ENCODE peak calls at places on chromosomes 11 and 22, in seven cellular contexts. M, D, R, J, B, F and O are unnamed samples.

GRCh38 chr22:29129644-29130201 is 56.9 kb downstream of the KREMEN1 start:
- DNase-seq in D (peak; percentile 44), J (no peak), R (no peak), B (no peak), F (no peak), M (no peak), O (no peak)

GRCh38 chr11:2576536-2576935 is 123.3 kb downstream of the KCNQ1OT1 start:
- DNase-seq in B (no peak), D (no peak), J (no peak), F (no peak), M (no peak), R (no peak), O (no peak)

GRCh38 chr11:82902086-82902485 is 550 bp downstream of the DDIAS start:
- DNase-seq in B (no peak), R (no peak), J (no peak), F (no peak), M (no peak), D (no peak), O (no peak)

GRCh38 chr11:29676993-29677392 is 339.8 kb downstream of the KCNA4 start:
- DNase-seq in J (no peak), M (no peak), R (no peak), F (no peak), B (no peak), D (no peak), O (no peak)

GRCh38 chr11:59659981-59660380 is 8.9 kb downstream of the PATL1 start:
- DNase-seq in M (no peak), J (no peak), B (no peak), D (no peak), R (no peak), F (peak; percentile 20), O (no peak)

GRCh38 chr11:114340311-114341131 is 44.3 kb downstream of the NNMT start:
- DNase-seq in F (peak; percentile 81), M (no peak), J (peak; percentile 41), R (peak; percentile 31), D (peak; percentile 83), B (peak; percentile 85), O (peak; percentile 66)

GRCh38 chr22:25077964-25078363 is 121.7 kb upstream of the CRYBB3 start:
- DNase-seq in B (no peak), J (no peak), D (no peak), F (no peak), M (no peak), R (no peak), O (no peak)

GRCh38 chr11:94731921-94732601 is 36.1 kb upstream of the AMOTL1 start:
- DNase-seq in F (peak; percentile 95), B (peak; percentile 90), M (no peak), D (peak; percentile 38), J (no peak), R (no peak), O (peak; percentile 91)

GRCh38 chr22:26322179-26322905 is 106.7 kb upstream of the ASPHD2 start:
- DNase-seq in D (no peak), R (no peak), B (peak; percentile 75), J (no peak), F (peak; percentile 100), M (no peak), O (peak; percentile 81)

GRCh38 chr11:3840870-3841425 is at the start of gene RHOG:
- DNase-seq in M (peak; percentile 44), B (peak; percentile 57), F (peak; percentile 88), D (peak; percentile 71), R (peak; percentile 65), J (no peak), O (no peak)

GRCh38 chr22:45468872-45469572 is 33.7 kb upstream of the FBLN1 start:
- DNase-seq in J (no peak), F (peak; percentile 85), B (peak; percentile 70), R (no peak), D (no peak), M (no peak), O (peak; percentile 68)

GRCh38 chr22:19643448-19644313 is 70.6 kb upstream of the SEPTIN5 start:
- DNase-seq in M (no peak), F (peak; percentile 42), J (no peak), R (no peak), D (no peak), B (no peak), O (no peak)

GRCh38 chr11:35238882-35239281 is 99.9 kb downstream of the CD44 start:
- DNase-seq in F (no peak), J (no peak), B (no peak), R (no peak), D (no peak), M (no peak), O (no peak)

GRCh38 chr22:18085188-18085587 is 7.4 kb downstream of the PEX26 start:
- DNase-seq in F (no peak), B (no peak), M (no peak), J (no peak), D (no peak), R (no peak), O (no peak)

GRCh38 chr22:29621761-29622526 is 18.5 kb downstream of the NF2 start:
- DNase-seq in R (no peak), D (no peak), M (no peak), J (no peak), B (peak; percentile 98), F (peak; percentile 98), O (peak; percentile 97)

GRCh38 chr11:125228425-125228824 is 63.9 kb downstream of the PKNOX2 start:
- DNase-seq in B (no peak), F (no peak), D (no peak), M (no peak), R (no peak), J (no peak), O (no peak)

GRCh38 chr22:24107668-24108067 is 73.6 kb upstream of the SUSD2 start:
- DNase-seq in R (no peak), F (peak; percentile 82), B (peak; percentile 37), D (no peak), M (no peak), J (peak; percentile 17), O (peak; percentile 65)

GRCh38 chr22:48651981-48652538 is 1175.6 kb downstream of the BRD1 start:
- DNase-seq in J (no peak), F (no peak), R (no peak), M (no peak), D (no peak), B (no peak), O (no peak)

GRCh38 chr22:19717691-19718254 is 3.5 kb downstream of the SEPTIN5 start:
- DNase-seq in R (peak; percentile 77), B (peak; percentile 68), M (peak; percentile 66), F (peak; percentile 72), J (peak; percentile 83), D (peak; percentile 60), O (peak; percentile 61)

GRCh38 chr11:118435233-118435892 is 929 bp upstream of the KMT2A start:
- DNase-seq in R (peak; percentile 80), F (peak; percentile 52), B (peak; percentile 54), D (peak; percentile 89), J (peak; percentile 75), M (peak; percentile 28), O (peak; percentile 86)

GRCh38 chr11:64954201-64954600 is 17.7 kb downstream of the MAJIN start:
- DNase-seq in M (no peak), B (no peak), J (no peak), R (no peak), D (no peak), F (no peak), O (no peak)

GRCh38 chr11:69791266-69791665 is 16.1 kb upstream of the FGF4 start:
- DNase-seq in F (peak; percentile 81), J (no peak), B (peak; percentile 89), R (no peak), D (no peak), M (no peak), O (peak; percentile 24)

GRCh38 chr11:66976048-66976467 is 954 bp downstream of the C11orf86 start:
- DNase-seq in R (peak; percentile 70), M (no peak), J (peak; percentile 40), D (no peak), F (no peak), B (peak; percentile 55), O (peak; percentile 35)

GRCh38 chr11:62548545-62549335 is 2.1 kb upstream of the AHNAK start:
- DNase-seq in R (no peak), D (no peak), B (peak; percentile 75), M (no peak), F (peak; percentile 13), J (no peak), O (no peak)

GRCh38 chr11:73591050-73591449 is 6.9 kb downstream of the FAM168A start:
- DNase-seq in B (no peak), R (no peak), J (no peak), M (no peak), D (no peak), F (no peak), O (no peak)